ENCODE peak calls at places on chromosome 1, in nine cellular contexts. Z, D, L, A, I, H, Q, P and Y are unnamed samples.

GRCh38 chr1:11065796-11066195 is 6.0 kb upstream of the SRM start:
- DNase-seq in Z (no peak), D (no peak), L (no peak), A (no peak), I (no peak), H (no peak), Q (no peak), P (no peak), Y (no peak)

GRCh38 chr1:175481126-175482071 is 262.0 kb downstream of the TNR start:
- DNase-seq in Z (no peak), D (no peak), L (peak; percentile 16), A (peak; percentile 56), I (no peak), H (peak; percentile 24), Q (no peak), P (peak; percentile 48), Y (peak; percentile 28)

GRCh38 chr1:10398734-10399486 is at the start of gene PGD:
- DNase-seq in Z (peak; percentile 97), D (peak; percentile 99), L (peak; percentile 98), A (peak; percentile 99), I (peak; percentile 98), H (peak; percentile 98), Q (peak; percentile 94), P (peak; percentile 99), Y (peak; percentile 98)

GRCh38 chr1:22418852-22419480 is 32.7 kb upstream of the ZBTB40 start:
- DNase-seq in Z (no peak), D (no peak), L (peak; percentile 59), A (no peak), I (no peak), H (peak; percentile 46), Q (no peak), P (peak; percentile 78), Y (peak; percentile 67)

GRCh38 chr1:91166106-91166712 is 144.4 kb upstream of the ZNF644 start:
- DNase-seq in Z (no peak), D (peak; percentile 39), L (peak; percentile 56), A (peak; percentile 89), I (peak; percentile 41), H (peak; percentile 65), Q (no peak), P (peak; percentile 74), Y (peak; percentile 67)

GRCh38 chr1:8397511-8397910 is 79.6 kb downstream of the SLC45A1 start:
- DNase-seq in Z (no peak), D (no peak), L (no peak), A (no peak), I (no peak), H (no peak), Q (no peak), P (peak; percentile 53), Y (no peak)

GRCh38 chr1:147599362-147600118 is 58.2 kb downstream of the BCL9 start:
- DNase-seq in Z (peak; percentile 95), D (peak; percentile 97), L (peak; percentile 95), A (peak; percentile 97), I (peak; percentile 98), H (peak; percentile 98), Q (peak; percentile 61), P (peak; percentile 98), Y (peak; percentile 92)

GRCh38 chr1:216927111-216927510 is 203.9 kb upstream of the ESRRG start:
- DNase-seq in Z (no peak), D (no peak), L (no peak), A (no peak), I (no peak), H (no peak), Q (no peak), P (no peak), Y (no peak)

GRCh38 chr1:112093372-112093694 is 103.9 kb upstream of the KCND3 start:
- DNase-seq in Z (no peak), D (no peak), L (no peak), A (no peak), I (no peak), H (no peak), Q (no peak), P (no peak), Y (no peak)

GRCh38 chr1:205294175-205294913 is 27.2 kb downstream of the NUAK2 start:
- DNase-seq in Z (no peak), D (no peak), L (peak; percentile 99), A (peak; percentile 85), I (no peak), H (peak; percentile 80), Q (peak; percentile 86), P (peak; percentile 68), Y (peak; percentile 95)

GRCh38 chr1:17494114-17494729 is 45.3 kb upstream of the ARHGEF10L start:
- DNase-seq in Z (no peak), D (peak; percentile 81), L (peak; percentile 69), A (peak; percentile 95), I (peak; percentile 74), H (peak; percentile 47), Q (peak; percentile 56), P (peak; percentile 70), Y (peak; percentile 73)

GRCh38 chr1:98515744-98516143 is 145.8 kb upstream of the SNX7 start:
- DNase-seq in Z (no peak), D (no peak), L (no peak), A (no peak), I (no peak), H (no peak), Q (no peak), P (no peak), Y (no peak)

GRCh38 chr1:236163460-236164153 is 21.3 kb downstream of the GPR137B start:
- DNase-seq in Z (no peak), D (peak; percentile 11), L (no peak), A (no peak), I (no peak), H (no peak), Q (no peak), P (no peak), Y (no peak)

GRCh38 chr1:199671684-199672083 is 355.8 kb upstream of the NR5A2 start:
- DNase-seq in Z (no peak), D (no peak), L (no peak), A (no peak), I (no peak), H (no peak), Q (no peak), P (no peak), Y (no peak)

GRCh38 chr1:228866498-228866897 is 131.2 kb downstream of the RHOU start:
- DNase-seq in Z (no peak), D (peak; percentile 14), L (no peak), A (no peak), I (no peak), H (no peak), Q (no peak), P (peak; percentile 71), Y (no peak)

GRCh38 chr1:205500240-205501218 is 3.9 kb upstream of the CDK18 start:
- DNase-seq in Z (no peak), D (no peak), L (no peak), A (peak; percentile 34), I (no peak), H (no peak), Q (no peak), P (no peak), Y (peak; percentile 65)

GRCh38 chr1:212664409-212665199 is 35.0 kb downstream of the BATF3 start:
- DNase-seq in Z (no peak), D (no peak), L (no peak), A (no peak), I (no peak), H (no peak), Q (no peak), P (no peak), Y (no peak)

GRCh38 chr1:17214876-17215544 is 10.1 kb downstream of the PADI1 start:
- DNase-seq in Z (no peak), D (no peak), L (no peak), A (no peak), I (no peak), H (no peak), Q (no peak), P (no peak), Y (no peak)

GRCh38 chr1:43598622-43599021 is 51.3 kb upstream of the KDM4A start:
- DNase-seq in Z (no peak), D (no peak), L (no peak), A (no peak), I (no peak), H (no peak), Q (no peak), P (no peak), Y (no peak)

DNA sequence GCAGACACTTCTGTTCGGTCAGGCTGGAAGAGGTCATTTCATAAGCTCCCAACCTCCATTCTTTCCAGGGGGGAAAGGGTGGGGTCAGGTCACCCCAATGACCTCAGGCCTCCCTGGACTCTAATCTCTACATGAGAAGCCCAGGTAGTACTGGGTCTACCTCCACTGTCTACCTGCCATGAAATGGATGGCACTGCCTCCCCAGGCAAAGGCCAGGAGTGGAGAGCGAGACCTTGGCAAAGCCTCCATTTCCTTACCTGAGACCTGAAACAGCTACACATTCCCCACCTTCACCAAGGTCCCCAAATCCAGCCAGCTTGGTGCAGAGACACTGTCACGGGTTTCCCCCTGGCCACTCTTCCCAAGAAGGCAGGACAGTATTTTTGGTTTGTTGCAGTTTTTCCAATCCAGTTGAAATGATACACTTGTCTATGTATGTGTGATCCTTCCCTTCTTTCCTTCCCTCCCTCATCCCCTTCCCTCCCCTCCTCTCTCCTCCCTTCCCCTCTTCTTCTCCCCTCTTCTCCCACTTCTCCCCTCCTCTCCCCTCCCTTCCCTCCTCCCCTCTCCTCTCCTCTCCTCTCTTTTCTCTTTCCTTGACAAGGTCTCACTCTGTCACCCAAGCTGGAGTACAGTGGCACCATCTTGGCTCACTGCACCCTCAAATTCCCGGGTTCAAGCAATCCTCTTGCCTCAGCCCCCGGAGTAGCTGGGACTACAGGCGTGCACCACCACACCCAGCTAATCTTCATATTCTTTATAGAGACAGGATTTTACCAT is 16.1 kb downstream of the BTG2 start:
- DNase-seq in Z (no peak), D (no peak), L (no peak), A (no peak), I (no peak), H (no peak), Q (no peak), P (no peak), Y (no peak)
- H3K4me3 ChIP-seq in Z (no peak overlapping the region), D (no peak overlapping the region), L (no peak overlapping the region), A (no peak overlapping the region), I (no peak overlapping the region), H (no peak overlapping the region), Q (no peak overlapping the region), P (no peak overlapping the region), Y (no peak overlapping the region)

GRCh38 chr1:206808615-206809014 is 36.3 kb upstream of the IL10 start:
- DNase-seq in Z (no peak), D (no peak), L (peak; percentile 57), A (peak; percentile 67), I (no peak), H (peak; percentile 39), Q (no peak), P (peak; percentile 69), Y (peak; percentile 43)
- TF ChIP-seq CTCF in Z (no peak), D (no peak), L (peak; percentile 62), A (peak; percentile 45), I (no peak), H (peak; percentile 54), Q (peak; percentile 48), P (peak; percentile 72), Y (peak; percentile 39)

DNA sequence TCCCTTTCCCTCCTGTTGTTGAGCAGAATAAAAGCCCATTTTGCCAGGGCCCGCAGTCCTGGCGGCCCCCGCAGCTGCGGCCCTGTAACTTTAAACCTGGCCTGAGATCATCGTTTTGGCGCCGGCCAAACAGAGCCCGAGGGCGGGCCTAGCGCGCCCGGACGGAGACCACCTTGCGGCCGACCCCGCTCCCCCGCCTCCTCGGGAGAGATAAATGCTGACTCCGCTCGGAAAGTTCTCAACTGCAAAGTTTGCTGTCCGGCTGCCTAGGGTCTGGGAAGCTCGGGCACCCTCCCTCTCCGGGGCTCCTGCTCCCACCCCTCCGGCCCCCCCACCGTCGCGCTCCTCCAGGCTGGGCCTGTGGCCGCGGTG is at the start of gene PDPN:
- DNase-seq in Z (no peak), D (peak; percentile 27), L (no peak), A (peak; percentile 89), I (no peak), H (peak; percentile 46), Q (no peak), P (peak; percentile 58), Y (peak; percentile 8)
- H3K4me3 ChIP-seq in Z (peak within 1 kb of the TSS; percentile 35), D (peak within 1 kb of the TSS; percentile 20), L (peak within 1 kb of the TSS; percentile 42), A (peak within 1 kb of the TSS; percentile 96), I (peak within 1 kb of the TSS; percentile 18), H (peak within 1 kb of the TSS; percentile 56), Q (no peak within 1 kb of the TSS), P (peak within 1 kb of the TSS; percentile 68), Y (peak within 1 kb of the TSS; percentile 55)

GRCh38 chr1:156773607-156774006 is 6.3 kb downstream of the PRCC start:
- DNase-seq in Z (no peak), D (no peak), L (no peak), A (no peak), I (no peak), H (no peak), Q (no peak), P (no peak), Y (no peak)
- TF ChIP-seq CTCF in Z (no peak), D (no peak), L (no peak), A (peak; percentile 20), I (no peak), H (no peak), Q (no peak), P (peak; percentile 21), Y (peak; percentile 9)